ENCODE peak calls at places on chromosomes 5 and 9, in seven cellular contexts. H is coronary artery; K is ovary; A is H7; Q is effector memory CD4-positive, alpha-beta T cell; Z is AG04450; T is GM23248. X is an unnamed sample.

GRCh38 chr5:3353561-3353960 is 242.1 kb upstream of the IRX1 start:
- DNase-seq in H (peak), A (no peak), T (no peak), Z (no peak), Q (no peak), K (no peak), X (no peak)

GRCh38 chr9:69918317-69918716 is 97.7 kb downstream of the CFAP95 start:
- DNase-seq in Z (no peak), A (no peak), Q (no peak), K (no peak), T (no peak), H (no peak), X (no peak)

GRCh38 chr9:36623280-36623679 is 50.6 kb downstream of the MELK start:
- DNase-seq in Q (no peak), K (no peak), A (no peak), T (peak), H (no peak), Z (no peak), X (peak)

GRCh38 chr5:68257207-68257606 is 41.7 kb downstream of the PIK3R1 start:
- DNase-seq in T (no peak), K (no peak), Z (no peak), Q (no peak), H (no peak), A (no peak), X (no peak)

GRCh38 chr9:109273869-109274268 is 47.0 kb downstream of the EPB41L4B start:
- DNase-seq in Z (no peak), H (no peak), Q (no peak), T (no peak), A (no peak), K (no peak), X (no peak)

GRCh38 chr5:36724429-36725332 is 118.3 kb downstream of the SLC1A3 start:
- DNase-seq in Z (no peak), K (no peak), H (no peak), Q (no peak), T (no peak), A (peak), X (no peak)

GRCh38 chr9:113468716-113469448 is 5.4 kb downstream of the RGS3 start:
- DNase-seq in Z (no peak), H (peak), K (no peak), T (no peak), Q (no peak), A (no peak), X (no peak)

GRCh38 chr5:109920736-109921135 is 231.0 kb downstream of the MAN2A1 start:
- DNase-seq in K (no peak), H (no peak), A (no peak), T (no peak), Z (no peak), Q (no peak), X (no peak)

GRCh38 chr5:64585654-64586053 is 79.8 kb downstream of the RGS7BP start:
- DNase-seq in K (no peak), H (no peak), Q (no peak), Z (no peak), T (no peak), A (no peak), X (no peak)

GRCh38 chr9:30478684-30479083 is 1905.8 kb upstream of the ACO1 start:
- DNase-seq in K (no peak), H (no peak), Q (no peak), T (no peak), A (no peak), Z (no peak), X (no peak)

GRCh38 chr9:112029921-112030444 is 133.4 kb downstream of the UGCG start:
- DNase-seq in H (no peak), T (peak), K (no peak), Q (no peak), Z (peak), A (peak), X (peak)

GRCh38 chr9:127336086-127336485 is 60.9 kb upstream of the SLC2A8 start:
- DNase-seq in H (no peak), K (no peak), Z (no peak), Q (no peak), A (no peak), T (peak), X (no peak)
- H3K4me3 ChIP-seq in H (no peak), K (no peak), Z (no peak), Q (no peak), A (no peak), T (no peak), X (no peak)

GRCh38 chr9:137113385-137114159 is 961 bp downstream of the DPP7 start:
- DNase-seq in Q (no peak), H (no peak), T (peak), Z (no peak), A (peak), K (no peak), X (no peak)
- H3K4me3 ChIP-seq in Q (peak), H (peak), T (no peak), Z (peak), A (no peak), K (peak), X (peak)

GRCh38 chr5:125815-126214 is 33.8 kb downstream of the PLEKHG4B start:
- DNase-seq in Q (no peak), Z (no peak), K (no peak), H (no peak), T (no peak), A (no peak), X (no peak)
- H3K4me3 ChIP-seq in Q (no peak), Z (no peak), K (no peak), H (no peak), T (no peak), A (no peak), X (no peak)

GRCh38 chr5:142322747-142323479 is 1.9 kb downstream of the SPRY4 start:
- DNase-seq in T (peak), Q (no peak), H (peak), K (peak), Z (no peak), A (no peak), X (peak)

GRCh38 chr5:142320427-142320732 is 4.4 kb downstream of the SPRY4 start:
- DNase-seq in Q (no peak), K (no peak), H (no peak), Z (no peak), T (no peak), A (no peak), X (no peak)

GRCh38 chr5:142320851-142321560 is 3.8 kb downstream of the SPRY4 start:
- DNase-seq in K (no peak), H (no peak), Q (no peak), Z (no peak), A (no peak), T (peak), X (no peak)

GRCh38 chr5:142323480-142324376 is 1.1 kb downstream of the SPRY4 start:
- DNase-seq in Z (no peak), K (no peak), T (peak), A (no peak), H (peak), Q (no peak), X (peak)

DNA sequence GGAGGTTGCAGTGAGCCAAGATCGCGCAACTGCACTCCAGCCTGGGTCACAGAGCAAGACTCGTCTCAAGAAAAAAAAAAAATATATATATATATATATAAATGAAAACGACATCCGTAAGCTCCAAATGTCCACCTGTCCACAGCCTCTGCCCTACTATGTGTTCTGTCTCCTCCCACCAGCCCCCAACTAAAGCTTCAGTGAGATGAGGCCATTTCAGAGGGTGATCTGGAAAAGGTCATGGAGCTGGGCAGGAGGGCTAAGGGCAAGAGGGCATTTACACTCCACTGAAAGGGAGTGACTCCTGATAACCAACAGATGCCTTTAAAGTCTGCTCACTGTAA is 2.4 kb downstream of the SPRY4 start:
- DNase-seq in H (no peak), K (no peak), Q (no peak), Z (no peak), T (no peak), A (no peak), X (no peak)
- H3K4me3 ChIP-seq in H (peak), K (no peak), Q (no peak), Z (peak), T (peak), A (peak), X (peak)

DNA sequence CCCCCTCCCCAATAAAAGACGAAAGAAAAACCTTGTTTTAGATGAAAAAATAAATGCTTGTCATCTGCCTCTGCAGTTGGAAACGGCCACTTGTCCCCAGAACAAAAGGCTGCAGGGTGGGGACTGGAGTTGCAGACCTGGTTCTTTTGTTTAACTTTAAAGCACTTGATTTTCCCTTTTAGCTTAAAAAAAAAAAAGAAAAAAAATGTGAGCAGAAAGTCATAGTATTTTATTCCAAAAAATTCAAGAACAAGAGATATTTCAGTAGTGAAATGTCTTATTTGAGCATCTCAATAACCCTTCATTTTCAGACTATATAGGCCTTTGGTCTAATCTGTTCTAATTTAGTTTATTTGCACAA is 1.8 kb downstream of the MAP1B start:
- DNase-seq in K (no peak), H (no peak), A (no peak), T (no peak), Z (no peak), Q (no peak), X (no peak)
- H3K4me3 ChIP-seq in K (peak), H (peak), A (peak), T (peak), Z (peak), Q (no peak), X (peak)

GRCh38 chr9:135032041-135032835 is 55.2 kb upstream of the OLFM1 start:
- DNase-seq in K (no peak), A (no peak), T (no peak), Z (no peak), H (no peak), Q (no peak), X (no peak)

GRCh38 chr9:135029871-135030710 is 57.4 kb upstream of the OLFM1 start:
- DNase-seq in H (no peak), T (no peak), Q (no peak), K (no peak), A (no peak), Z (no peak), X (no peak)

GRCh38 chr9:135028956-135029355 is 58.5 kb upstream of the OLFM1 start:
- DNase-seq in Z (no peak), A (no peak), H (no peak), T (no peak), Q (no peak), K (no peak), X (no peak)

GRCh38 chr9:135030711-135031245 is 56.7 kb upstream of the OLFM1 start:
- DNase-seq in A (no peak), Z (no peak), H (no peak), K (no peak), T (no peak), Q (no peak), X (no peak)

DNA sequence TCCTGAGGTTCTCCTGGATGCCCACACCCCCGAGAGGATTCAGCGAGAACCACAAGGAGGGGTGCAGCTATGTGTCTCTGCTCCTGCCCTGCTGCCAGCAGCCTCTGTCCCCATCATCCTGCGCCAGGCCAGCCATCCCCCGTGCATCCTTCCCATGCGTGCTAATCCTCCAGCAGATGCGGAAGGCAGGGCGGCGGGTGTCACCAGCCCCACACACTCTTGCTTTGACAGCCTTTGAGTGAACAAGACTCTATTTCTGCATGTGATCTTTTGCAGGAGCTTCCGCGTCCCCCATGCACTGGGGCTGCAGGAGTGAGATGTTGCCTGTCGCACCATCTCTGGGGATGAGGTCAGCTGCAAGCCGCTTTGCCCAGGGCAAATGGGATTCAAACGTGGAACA is 58.0 kb upstream of the OLFM1 start:
- DNase-seq in Z (no peak), T (no peak), A (no peak), H (no peak), Q (no peak), K (no peak), X (no peak)
- H3K4me3 ChIP-seq in Z (no peak), T (no peak), A (no peak), H (no peak), Q (no peak), K (no peak), X (no peak)